ENCODE peak calls at places on chromosomes 7 and 10, in seven cellular contexts. O is T47D, A is SK-N-SH, S is GM12878, T is K562, H is HepG2, W is H1. P is an unnamed sample.

GRCh38 chr10:107986571-107986970 is 822.1 kb upstream of the SORCS1 start:
- DNase-seq in O (no peak), A (no peak), S (no peak), T (no peak), H (no peak), W (no peak), P (no peak)

GRCh38 chr10:8712653-8713052 is 658.2 kb downstream of the GATA3 start:
- DNase-seq in O (no peak), A (peak), S (no peak), T (no peak), H (no peak), W (no peak), P (no peak)

GRCh38 chr10:49090696-49091338 is 24.5 kb downstream of the VSTM4 start:
- DNase-seq in O (no peak), A (no peak), S (no peak), T (no peak), H (no peak), W (no peak), P (no peak)

GRCh38 chr7:131010714-131011436 is 276.9 kb upstream of the KLF14 start:
- DNase-seq in O (no peak), A (no peak), S (no peak), T (no peak), H (no peak), W (no peak), P (no peak)

GRCh38 chr10:30422981-30423654 is 10.9 kb upstream of the MAP3K8 start:
- DNase-seq in O (peak), A (no peak), S (no peak), T (no peak), H (peak), W (peak), P (no peak)

GRCh38 chr10:91220954-91221696 is 662 bp downstream of the PCGF5 start:
- DNase-seq in O (peak), A (no peak), S (no peak), T (peak), H (no peak), W (no peak), P (no peak)

GRCh38 chr7:139730746-139731612 is 46.8 kb downstream of the HIPK2 start:
- DNase-seq in O (peak), A (no peak), S (no peak), T (no peak), H (no peak), W (no peak), P (no peak)

GRCh38 chr7:128812514-128813168 is 17.6 kb upstream of the FLNC start:
- DNase-seq in O (no peak), A (no peak), S (no peak), T (peak), H (no peak), W (no peak), P (no peak)

GRCh38 chr10:128571745-128572144 is 445.5 kb upstream of the MKI67 start:
- DNase-seq in O (no peak), A (no peak), S (no peak), T (peak), H (no peak), W (no peak), P (no peak)

GRCh38 chr10:124722812-124723783 is 21.1 kb downstream of the FAM53B start:
- DNase-seq in O (no peak), A (no peak), S (peak), T (peak), H (no peak), W (no peak), P (no peak)

GRCh38 chr7:120033114-120033513 is 239.9 kb upstream of the KCND2 start:
- DNase-seq in O (peak), A (no peak), S (no peak), T (peak), H (no peak), W (no peak), P (no peak)

GRCh38 chr7:27030393-27031001 is 65.3 kb downstream of the HOXA1 start:
- DNase-seq in O (no peak), A (no peak), S (no peak), T (no peak), H (no peak), W (no peak), P (no peak)

GRCh38 chr10:72315611-72316385 is 38.9 kb downstream of the DNAJB12 start:
- DNase-seq in O (peak), A (no peak), S (no peak), T (no peak), H (no peak), W (no peak), P (no peak)

GRCh38 chr7:13639416-13639815 is 350.1 kb downstream of the ETV1 start:
- DNase-seq in O (no peak), A (no peak), S (no peak), T (no peak), H (no peak), W (no peak), P (no peak)

GRCh38 chr10:127827354-127828140 is 65.2 kb downstream of the CLRN3 start:
- DNase-seq in O (no peak), A (no peak), S (no peak), T (no peak), H (no peak), W (no peak), P (no peak)

GRCh38 chr10:373015-373414 is 237.8 kb downstream of the ZMYND11 start:
- DNase-seq in O (peak), A (peak), S (no peak), T (no peak), H (peak), W (no peak), P (no peak)

GRCh38 chr10:371515-371914 is 236.3 kb downstream of the ZMYND11 start:
- DNase-seq in O (no peak), A (no peak), S (no peak), T (no peak), H (no peak), W (no peak), P (no peak)

GRCh38 chr10:373516-374309 is 238.5 kb downstream of the ZMYND11 start:
- DNase-seq in O (peak), A (peak), S (no peak), T (no peak), H (peak), W (no peak), P (no peak)

GRCh38 chr10:374354-374753 is 239.1 kb downstream of the ZMYND11 start:
- DNase-seq in O (no peak), A (peak), S (no peak), T (no peak), H (no peak), W (no peak), P (no peak)

GRCh38 chr10:372566-372965 is 237.3 kb downstream of the ZMYND11 start:
- DNase-seq in O (no peak), A (peak), S (no peak), T (no peak), H (no peak), W (no peak), P (no peak)
- TF ChIP-seq JUND in O (no peak), A (no peak), S (no peak), T (no peak), H (no peak), W (no peak), P (no peak)

DNA sequence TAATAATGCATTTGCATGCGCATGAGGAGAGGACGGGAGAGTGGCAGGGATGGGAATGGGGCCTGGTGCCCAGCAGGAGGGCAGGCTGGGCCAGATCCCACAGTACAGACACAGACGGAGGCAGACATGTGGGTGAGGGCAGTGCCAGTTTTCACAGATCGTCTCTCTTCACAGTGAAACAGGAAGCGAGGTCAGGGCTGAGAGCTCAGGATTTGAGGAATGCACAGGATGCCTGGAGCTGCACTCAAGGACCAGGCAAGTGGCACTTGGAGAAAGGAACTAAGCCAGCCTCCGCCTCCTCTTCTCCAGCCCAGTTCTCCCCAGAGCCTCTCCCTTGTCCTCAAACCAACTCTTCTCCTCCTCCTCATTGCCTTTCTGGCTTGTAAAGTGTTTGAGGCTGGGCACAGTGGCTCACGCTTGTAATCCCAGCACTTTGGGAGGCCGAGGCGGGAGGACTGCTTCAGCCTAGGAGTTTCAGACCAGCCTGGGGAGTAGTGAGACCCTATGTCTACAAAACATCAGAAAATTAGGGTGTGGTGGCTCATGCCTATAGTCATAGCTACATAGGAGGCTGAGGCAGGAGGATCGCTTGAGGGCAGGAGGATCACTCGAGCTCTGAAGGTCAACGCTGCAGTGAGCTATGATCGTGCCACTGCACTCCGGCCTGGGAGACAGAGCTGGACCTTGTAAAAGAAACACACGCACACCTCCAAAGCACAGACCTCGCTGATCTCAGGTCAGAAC is 115.2 kb downstream of the HIP1 start:
- DNase-seq in O (no peak), A (no peak), S (no peak), T (no peak), H (no peak), W (no peak), P (no peak)
- TF ChIP-seq JUND in O (no peak), A (no peak), S (no peak), T (no peak), H (no peak), W (no peak), P (no peak)

GRCh38 chr7:29866490-29866930 is 60.2 kb downstream of the WIPF3 start:
- DNase-seq in O (no peak), A (no peak), S (no peak), T (no peak), H (no peak), W (no peak), P (no peak)
- TF ChIP-seq JUND in O (no peak), A (no peak), S (no peak), T (no peak), H (no peak), W (no peak), P (no peak)

DNA sequence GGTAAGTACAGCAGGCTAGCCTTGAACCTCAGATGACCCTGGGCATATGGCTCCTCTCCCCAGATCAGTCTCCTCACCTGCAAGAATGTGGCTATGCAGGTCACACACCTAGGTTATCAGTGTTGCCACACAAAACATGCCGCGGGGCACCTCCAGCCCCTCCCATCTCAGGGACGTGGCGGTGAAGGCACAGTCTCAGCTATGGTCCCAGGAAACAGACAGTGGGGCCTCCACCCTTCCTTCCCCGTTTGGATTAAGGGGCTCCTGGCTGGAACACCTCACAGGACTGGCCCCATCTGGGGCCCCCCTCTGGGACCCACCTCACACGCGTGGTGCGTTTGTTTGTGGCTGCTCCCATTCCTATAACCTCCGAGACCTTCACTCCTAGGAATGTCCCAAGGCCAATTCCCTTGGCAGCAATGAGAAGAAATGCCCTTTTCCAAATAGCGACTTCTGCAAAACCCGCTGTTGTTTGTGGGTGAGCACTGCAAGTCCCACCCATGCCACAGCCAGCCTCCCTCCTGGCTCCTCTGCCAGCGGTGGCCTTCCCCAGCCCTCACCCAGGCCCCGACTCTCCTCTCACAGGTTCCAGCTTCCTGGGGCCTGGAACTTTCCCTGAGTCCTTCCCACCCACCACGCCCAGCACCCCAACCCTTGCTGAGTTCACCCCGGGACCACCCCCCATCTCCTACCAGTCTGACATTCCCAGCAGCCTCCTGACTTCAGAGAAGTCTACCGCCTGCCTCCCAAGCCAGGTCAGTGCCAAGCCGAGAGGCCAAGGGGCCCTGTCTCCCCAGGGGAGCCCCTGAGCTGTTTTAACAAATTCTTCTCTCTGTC is 17.1 kb downstream of the ZMIZ2 start:
- DNase-seq in O (no peak), A (no peak), S (no peak), T (no peak), H (no peak), W (no peak), P (no peak)
- TF ChIP-seq JUND in O (no peak), A (no peak), S (no peak), T (no peak), H (no peak), W (no peak), P (no peak)

GRCh38 chr7:78473011-78473410 is 674.4 kb downstream of the PHTF2 start:
- DNase-seq in O (no peak), A (no peak), S (no peak), T (no peak), H (no peak), W (no peak), P (no peak)
- TF ChIP-seq JUND in O (no peak), A (peak), S (no peak), T (no peak), H (no peak), W (no peak), P (no peak)

P was measured in HCT116.